ENCODE peak calls at places on chromosomes 4 and X, in five cellular contexts. One of them, this sample, is unnamed.

GRCh38 chr4:182680196-182680771 is 236.9 kb downstream of the DCTD start:
- DNase-seq in SK-N-SH: no peak
- DNase-seq in HepG2: no peak
- DNase-seq in K562: no peak
- DNase-seq in HCT116: no peak
- DNase-seq in this sample: no peak

GRCh38 chrX:39759526-39760224 is 338.1 kb downstream of the BCOR start:
- DNase-seq in HepG2: no peak
- DNase-seq in K562: no peak
- DNase-seq in SK-N-SH: peak; percentile 39
- DNase-seq in HCT116: no peak
- DNase-seq in this sample: no peak

GRCh38 chr4:27666943-27667342 is 806.3 kb downstream of the STIM2 start:
- DNase-seq in K562: peak; percentile 3
- DNase-seq in HepG2: no peak
- DNase-seq in HCT116: peak; percentile 61
- DNase-seq in SK-N-SH: peak; percentile 3
- DNase-seq in this sample: no peak

GRCh38 chr4:184958127-184958806 is 60.0 kb upstream of the HELT start:
- DNase-seq in HCT116: no peak
- DNase-seq in K562: no peak
- DNase-seq in HepG2: no peak
- DNase-seq in SK-N-SH: no peak
- DNase-seq in this sample: no peak

GRCh38 chrX:40152706-40153334 is 55.1 kb upstream of the BCOR start:
- DNase-seq in K562: peak; percentile 48
- DNase-seq in HepG2: no peak
- DNase-seq in HCT116: no peak
- DNase-seq in SK-N-SH: peak; percentile 76
- DNase-seq in this sample: no peak

GRCh38 chr4:92251711-92252110 is 52.1 kb upstream of the GRID2 start:
- DNase-seq in HepG2: no peak
- DNase-seq in SK-N-SH: no peak
- DNase-seq in K562: no peak
- DNase-seq in HCT116: no peak
- DNase-seq in this sample: no peak

GRCh38 chr4:139951051-139951450 is 202.9 kb downstream of the MAML3 start:
- DNase-seq in HCT116: no peak
- DNase-seq in SK-N-SH: no peak
- DNase-seq in HepG2: no peak
- DNase-seq in K562: no peak
- DNase-seq in this sample: no peak

GRCh38 chr4:23579166-23579565 is 310.7 kb downstream of the PPARGC1A start:
- DNase-seq in HepG2: no peak
- DNase-seq in SK-N-SH: no peak
- DNase-seq in K562: no peak
- DNase-seq in HCT116: no peak
- DNase-seq in this sample: no peak

GRCh38 chr4:140096483-140096861 is 57.5 kb downstream of the MAML3 start:
- DNase-seq in K562: no peak
- DNase-seq in HepG2: no peak
- DNase-seq in SK-N-SH: no peak
- DNase-seq in HCT116: no peak
- DNase-seq in this sample: no peak

GRCh38 chr4:55435136-55435535 is 39.4 kb downstream of the TMEM165 start:
- DNase-seq in K562: no peak
- DNase-seq in HepG2: no peak
- DNase-seq in SK-N-SH: no peak
- DNase-seq in HCT116: no peak
- DNase-seq in this sample: peak; percentile 1

GRCh38 chr4:7588002-7588401 is 153.3 kb upstream of the PSAPL1 start:
- DNase-seq in K562: no peak
- DNase-seq in SK-N-SH: no peak
- DNase-seq in HCT116: no peak
- DNase-seq in HepG2: no peak
- DNase-seq in this sample: no peak

GRCh38 chrX:22135994-22136684 is 104.0 kb downstream of the PHEX start:
- DNase-seq in K562: peak; percentile 27
- DNase-seq in SK-N-SH: peak; percentile 30
- DNase-seq in HepG2: peak; percentile 11
- DNase-seq in HCT116: peak; percentile 16
- DNase-seq in this sample: no peak

GRCh38 chrX:77979870-77980269 is 10.4 kb upstream of the PGAM4 start:
- DNase-seq in K562: no peak
- DNase-seq in HCT116: no peak
- DNase-seq in SK-N-SH: no peak
- DNase-seq in HepG2: no peak
- DNase-seq in this sample: no peak

GRCh38 chr4:99285387-99285786 is 5.4 kb downstream of the ADH1A start:
- DNase-seq in SK-N-SH: no peak
- DNase-seq in HCT116: no peak
- DNase-seq in HepG2: no peak
- DNase-seq in K562: no peak
- DNase-seq in this sample: no peak

GRCh38 chrX:54808109-54808604 is 612 bp downstream of the MAGED2 start:
- DNase-seq in HepG2: peak; percentile 2
- DNase-seq in SK-N-SH: peak; percentile 76
- DNase-seq in K562: peak; percentile 52
- DNase-seq in HCT116: peak; percentile 6
- DNase-seq in this sample: no peak

GRCh38 chrX:39222361-39223113 is 421.3 kb downstream of the MID1IP1 start:
- DNase-seq in SK-N-SH: no peak
- DNase-seq in K562: no peak
- DNase-seq in HCT116: no peak
- DNase-seq in HepG2: no peak
- DNase-seq in this sample: no peak

GRCh38 chrX:19760345-19760744 is 127.1 kb downstream of the SH3KBP1 start:
- DNase-seq in K562: no peak
- DNase-seq in HepG2: no peak
- DNase-seq in HCT116: no peak
- DNase-seq in SK-N-SH: peak; percentile 12
- DNase-seq in this sample: no peak

GRCh38 chr4:150173420-150173819 is 95.2 kb downstream of the DCLK2 start:
- DNase-seq in SK-N-SH: no peak
- DNase-seq in K562: no peak
- DNase-seq in HepG2: no peak
- DNase-seq in HCT116: no peak
- DNase-seq in this sample: no peak

GRCh38 chr4:150176559-150176958 is 98.3 kb downstream of the DCLK2 start:
- DNase-seq in HepG2: no peak
- DNase-seq in K562: no peak
- DNase-seq in SK-N-SH: peak; percentile 34
- DNase-seq in HCT116: no peak
- DNase-seq in this sample: no peak

GRCh38 chr4:150178161-150178560 is 99.9 kb downstream of the DCLK2 start:
- DNase-seq in SK-N-SH: no peak
- DNase-seq in K562: no peak
- DNase-seq in HepG2: no peak
- DNase-seq in HCT116: no peak
- DNase-seq in this sample: no peak

DNA sequence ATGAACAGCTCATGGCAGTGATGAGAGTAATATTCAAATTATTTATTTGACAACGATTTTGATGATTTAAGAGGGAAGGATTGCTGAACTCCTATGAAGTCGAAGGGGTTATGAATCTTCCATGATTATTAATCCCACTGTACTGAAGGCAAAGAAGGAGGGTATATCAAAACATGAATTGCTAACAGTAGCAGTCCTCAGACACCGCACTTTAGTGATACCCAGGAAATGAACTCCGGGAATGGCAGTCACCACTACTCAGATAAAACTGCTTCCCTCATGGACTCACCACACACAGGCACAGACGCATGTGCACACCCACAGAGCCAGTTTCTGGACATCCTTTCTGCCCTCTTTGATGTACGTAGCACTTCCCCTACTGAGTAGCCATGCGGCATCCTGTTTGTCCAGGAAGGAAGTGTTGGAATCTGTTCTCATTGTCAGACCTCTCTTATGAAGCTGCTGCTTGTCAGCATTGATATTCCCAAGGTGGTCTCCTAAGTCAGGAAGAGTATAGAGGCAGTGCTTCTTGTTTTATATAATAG is 95.7 kb downstream of the DCLK2 start:
- DNase-seq in SK-N-SH: no peak
- DNase-seq in HCT116: no peak
- DNase-seq in K562: no peak
- DNase-seq in HepG2: no peak
- DNase-seq in this sample: no peak
- TF ChIP-seq ZBTB33 in SK-N-SH: no peak
- TF ChIP-seq ZBTB33 in HCT116: no peak
- TF ChIP-seq ZBTB33 in K562: no peak
- TF ChIP-seq ZBTB33 in HepG2: no peak
- TF ChIP-seq ZBTB33 in this sample: no peak

GRCh38 chr4:76726631-76727030 is 171.3 kb downstream of the SOWAHB start:
- DNase-seq in HepG2: no peak
- DNase-seq in K562: no peak
- DNase-seq in SK-N-SH: no peak
- DNase-seq in HCT116: no peak
- DNase-seq in this sample: no peak

GRCh38 chr4:76726141-76726540 is 171.8 kb downstream of the SOWAHB start:
- DNase-seq in K562: no peak
- DNase-seq in HCT116: no peak
- DNase-seq in HepG2: no peak
- DNase-seq in SK-N-SH: no peak
- DNase-seq in this sample: no peak

GRCh38 chr4:76723373-76723772 is 174.6 kb downstream of the SOWAHB start:
- DNase-seq in K562: no peak
- DNase-seq in HepG2: no peak
- DNase-seq in HCT116: no peak
- DNase-seq in SK-N-SH: no peak
- DNase-seq in this sample: no peak

GRCh38 chr4:76725039-76725438 is 172.9 kb downstream of the SOWAHB start:
- DNase-seq in HCT116: no peak
- DNase-seq in SK-N-SH: no peak
- DNase-seq in K562: no peak
- DNase-seq in HepG2: no peak
- DNase-seq in this sample: no peak

GRCh38 chr4:76723916-76724315 is 174.0 kb downstream of the SOWAHB start:
- DNase-seq in K562: no peak
- DNase-seq in SK-N-SH: no peak
- DNase-seq in HepG2: no peak
- DNase-seq in HCT116: peak; percentile 68
- DNase-seq in this sample: no peak
- TF ChIP-seq ZBTB33 in K562: no peak
- TF ChIP-seq ZBTB33 in SK-N-SH: no peak
- TF ChIP-seq ZBTB33 in HepG2: no peak
- TF ChIP-seq ZBTB33 in HCT116: no peak
- TF ChIP-seq ZBTB33 in this sample: no peak

GRCh38 chr4:40182979-40183378 is 13.9 kb upstream of the RHOH start:
- DNase-seq in K562: no peak
- DNase-seq in SK-N-SH: no peak
- DNase-seq in HCT116: no peak
- DNase-seq in HepG2: no peak
- DNase-seq in this sample: no peak

GRCh38 chr4:40179360-40179759 is 17.5 kb upstream of the RHOH start:
- DNase-seq in HCT116: no peak
- DNase-seq in HepG2: no peak
- DNase-seq in SK-N-SH: no peak
- DNase-seq in K562: no peak
- DNase-seq in this sample: no peak

GRCh38 chr4:40182041-40182440 is 14.8 kb upstream of the RHOH start:
- DNase-seq in HepG2: no peak
- DNase-seq in K562: no peak
- DNase-seq in HCT116: no peak
- DNase-seq in SK-N-SH: no peak
- DNase-seq in this sample: no peak

GRCh38 chr4:40178672-40179071 is 18.2 kb upstream of the RHOH start:
- DNase-seq in HepG2: no peak
- DNase-seq in HCT116: no peak
- DNase-seq in SK-N-SH: no peak
- DNase-seq in K562: no peak
- DNase-seq in this sample: no peak

DNA sequence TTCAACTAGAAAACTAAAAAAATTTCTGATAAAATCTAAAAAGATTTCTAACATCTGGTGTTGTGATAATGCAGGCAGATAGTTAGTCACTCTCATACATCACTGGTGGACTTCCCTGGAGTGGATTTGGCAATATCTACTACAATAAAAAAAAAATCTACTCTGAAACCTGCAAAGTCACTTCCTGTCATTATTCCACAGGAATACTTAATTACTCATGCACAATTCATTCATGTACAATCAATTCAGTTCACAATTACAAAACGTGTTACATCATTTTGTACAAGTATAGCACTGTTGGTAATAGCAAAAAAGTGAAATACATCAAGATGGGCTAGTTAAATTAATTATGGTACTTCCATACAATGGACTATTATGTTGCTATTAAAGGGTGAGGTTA is 16.5 kb upstream of the RHOH start:
- DNase-seq in SK-N-SH: peak; percentile 31
- DNase-seq in HepG2: no peak
- DNase-seq in K562: no peak
- DNase-seq in HCT116: peak; percentile 1
- DNase-seq in this sample: no peak
- TF ChIP-seq ZBTB33 in SK-N-SH: no peak
- TF ChIP-seq ZBTB33 in HepG2: no peak
- TF ChIP-seq ZBTB33 in K562: no peak
- TF ChIP-seq ZBTB33 in HCT116: no peak
- TF ChIP-seq ZBTB33 in this sample: no peak

GRCh38 chrX:30858098-30858497 is 31.0 kb downstream of the TAB3 start:
- DNase-seq in SK-N-SH: no peak
- DNase-seq in HepG2: no peak
- DNase-seq in HCT116: no peak
- DNase-seq in K562: no peak
- DNase-seq in this sample: no peak

GRCh38 chrX:30865612-30866011 is 23.4 kb downstream of the TAB3 start:
- DNase-seq in HCT116: no peak
- DNase-seq in HepG2: peak; percentile 59
- DNase-seq in SK-N-SH: no peak
- DNase-seq in K562: no peak
- DNase-seq in this sample: no peak

GRCh38 chrX:30864383-30864785 is 24.7 kb downstream of the TAB3 start:
- DNase-seq in HCT116: no peak
- DNase-seq in SK-N-SH: no peak
- DNase-seq in HepG2: peak; percentile 2
- DNase-seq in K562: no peak
- DNase-seq in this sample: no peak

GRCh38 chrX:30865020-30865419 is 24.0 kb downstream of the TAB3 start:
- DNase-seq in HCT116: no peak
- DNase-seq in K562: peak; percentile 25
- DNase-seq in HepG2: peak; percentile 21
- DNase-seq in SK-N-SH: no peak
- DNase-seq in this sample: no peak

GRCh38 chrX:30863969-30864368 is 25.1 kb downstream of the TAB3 start:
- DNase-seq in SK-N-SH: no peak
- DNase-seq in HCT116: no peak
- DNase-seq in K562: no peak
- DNase-seq in HepG2: no peak
- DNase-seq in this sample: no peak
- TF ChIP-seq ZBTB33 in SK-N-SH: no peak
- TF ChIP-seq ZBTB33 in HCT116: no peak
- TF ChIP-seq ZBTB33 in K562: no peak
- TF ChIP-seq ZBTB33 in HepG2: no peak
- TF ChIP-seq ZBTB33 in this sample: no peak

This sample was measured in GM12878.